ENCODE peak calls at places on chromosomes 13 and 19, in five cellular contexts. One of them, this sample, is unnamed.

GRCh38 chr13:73608731-73609485 is 525.3 kb downstream of the KLF12 start:
- DNase-seq in suprapubic skin: no peak
- DNase-seq in cardiac muscle cell: no peak
- DNase-seq in lower leg skin: peak; percentile 28
- DNase-seq in ascending aorta: no peak
- DNase-seq in this sample: no peak

GRCh38 chr13:32229443-32229842 is 85.7 kb downstream of the ZAR1L start:
- DNase-seq in suprapubic skin: no peak
- DNase-seq in cardiac muscle cell: peak; percentile 45
- DNase-seq in lower leg skin: no peak
- DNase-seq in ascending aorta: no peak
- DNase-seq in this sample: no peak

GRCh38 chr13:82571653-82572052 is 1310.6 kb downstream of the SLITRK1 start:
- DNase-seq in suprapubic skin: no peak
- DNase-seq in cardiac muscle cell: no peak
- DNase-seq in lower leg skin: no peak
- DNase-seq in ascending aorta: no peak
- DNase-seq in this sample: no peak

GRCh38 chr13:112052213-112052612 is 14.7 kb upstream of the SOX1 start:
- DNase-seq in suprapubic skin: no peak
- DNase-seq in cardiac muscle cell: no peak
- DNase-seq in lower leg skin: no peak
- DNase-seq in ascending aorta: no peak
- DNase-seq in this sample: no peak

GRCh38 chr13:48647625-48648024 is 6.1 kb upstream of the CYSLTR2 start:
- DNase-seq in suprapubic skin: no peak
- DNase-seq in cardiac muscle cell: no peak
- DNase-seq in lower leg skin: no peak
- DNase-seq in ascending aorta: no peak
- DNase-seq in this sample: no peak

GRCh38 chr13:102347490-102347889 is 54.4 kb downstream of the FGF14 start:
- DNase-seq in suprapubic skin: no peak
- DNase-seq in cardiac muscle cell: no peak
- DNase-seq in lower leg skin: no peak
- DNase-seq in ascending aorta: no peak
- DNase-seq in this sample: no peak

GRCh38 chr13:110506859-110507566 is 54.5 kb downstream of the RAB20 start:
- DNase-seq in suprapubic skin: no peak
- DNase-seq in cardiac muscle cell: peak; percentile 89
- DNase-seq in lower leg skin: no peak
- DNase-seq in ascending aorta: peak; percentile 89
- DNase-seq in this sample: no peak

GRCh38 chr13:76542176-76542575 is 344.0 kb downstream of the KCTD12 start:
- DNase-seq in suprapubic skin: no peak
- DNase-seq in cardiac muscle cell: no peak
- DNase-seq in lower leg skin: no peak
- DNase-seq in ascending aorta: no peak
- DNase-seq in this sample: no peak

GRCh38 chr19:2627319-2627829 is 75.1 kb downstream of the GNG7 start:
- DNase-seq in suprapubic skin: peak; percentile 84
- DNase-seq in cardiac muscle cell: no peak
- DNase-seq in lower leg skin: peak; percentile 93
- DNase-seq in ascending aorta: peak; percentile 98
- DNase-seq in this sample: peak; percentile 99

GRCh38 chr19:1987197-1988187 is 28.0 kb downstream of the BTBD2 start:
- DNase-seq in suprapubic skin: no peak
- DNase-seq in cardiac muscle cell: no peak
- DNase-seq in lower leg skin: no peak
- DNase-seq in ascending aorta: no peak
- DNase-seq in this sample: no peak

GRCh38 chr19:49231389-49231788 is 73.8 kb downstream of the TRPM4 start:
- DNase-seq in suprapubic skin: no peak
- DNase-seq in cardiac muscle cell: no peak
- DNase-seq in lower leg skin: no peak
- DNase-seq in ascending aorta: no peak
- DNase-seq in this sample: no peak

GRCh38 chr13:42876270-42876714 is 94.9 kb downstream of the FAM216B start:
- DNase-seq in suprapubic skin: no peak
- DNase-seq in cardiac muscle cell: no peak
- DNase-seq in lower leg skin: no peak
- DNase-seq in ascending aorta: no peak
- DNase-seq in this sample: no peak

GRCh38 chr13:107866007-107866665 is 349.2 kb downstream of the LIG4 start:
- DNase-seq in suprapubic skin: no peak
- DNase-seq in cardiac muscle cell: peak; percentile 60
- DNase-seq in lower leg skin: no peak
- DNase-seq in ascending aorta: no peak
- DNase-seq in this sample: no peak

GRCh38 chr19:7658219-7658686 is 10.6 kb upstream of the RETN start:
- DNase-seq in suprapubic skin: no peak
- DNase-seq in cardiac muscle cell: no peak
- DNase-seq in lower leg skin: no peak
- DNase-seq in ascending aorta: no peak
- DNase-seq in this sample: no peak

GRCh38 chr13:88675997-88676396 is 1004.8 kb downstream of the SLITRK5 start:
- DNase-seq in suprapubic skin: no peak
- DNase-seq in cardiac muscle cell: no peak
- DNase-seq in lower leg skin: no peak
- DNase-seq in ascending aorta: no peak
- DNase-seq in this sample: no peak

GRCh38 chr19:772730-773436 is 22.0 kb downstream of the MISP start:
- DNase-seq in suprapubic skin: no peak
- DNase-seq in cardiac muscle cell: peak; percentile 28
- DNase-seq in lower leg skin: no peak
- DNase-seq in ascending aorta: no peak
- DNase-seq in this sample: no peak

GRCh38 chr19:1929051-1929742 is 11.8 kb upstream of the CSNK1G2 start:
- DNase-seq in suprapubic skin: no peak
- DNase-seq in cardiac muscle cell: peak; percentile 88
- DNase-seq in lower leg skin: peak; percentile 60
- DNase-seq in ascending aorta: peak; percentile 90
- DNase-seq in this sample: no peak

GRCh38 chr19:14048439-14049153 is 13.3 kb downstream of the PALM3 start:
- DNase-seq in suprapubic skin: no peak
- DNase-seq in cardiac muscle cell: peak; percentile 45
- DNase-seq in lower leg skin: no peak
- DNase-seq in ascending aorta: no peak
- DNase-seq in this sample: no peak

GRCh38 chr19:49581007-49581508 is at the start of gene PRRG2:
- DNase-seq in suprapubic skin: peak; percentile 70
- DNase-seq in cardiac muscle cell: no peak
- DNase-seq in lower leg skin: no peak
- DNase-seq in ascending aorta: no peak
- DNase-seq in this sample: no peak

GRCh38 chr19:38370299-38370698 is 4.1 kb upstream of the PSMD8 start:
- DNase-seq in suprapubic skin: no peak
- DNase-seq in cardiac muscle cell: no peak
- DNase-seq in lower leg skin: no peak
- DNase-seq in ascending aorta: no peak
- DNase-seq in this sample: no peak

GRCh38 chr13:44148159-44148929 is 225.3 kb upstream of the SERP2 start:
- DNase-seq in suprapubic skin: no peak
- DNase-seq in cardiac muscle cell: no peak
- DNase-seq in lower leg skin: no peak
- DNase-seq in ascending aorta: no peak
- DNase-seq in this sample: no peak

GRCh38 chr19:43553656-43554055 is 20.7 kb downstream of the ZNF575 start:
- DNase-seq in suprapubic skin: no peak
- DNase-seq in cardiac muscle cell: no peak
- DNase-seq in lower leg skin: no peak
- DNase-seq in ascending aorta: no peak
- DNase-seq in this sample: no peak

GRCh38 chr13:29707876-29708543 is 112.5 kb upstream of the SLC7A1 start:
- DNase-seq in suprapubic skin: no peak
- DNase-seq in cardiac muscle cell: peak; percentile 60
- DNase-seq in lower leg skin: no peak
- DNase-seq in ascending aorta: no peak
- DNase-seq in this sample: no peak

GRCh38 chr13:67014399-67014798 is 215.7 kb downstream of the PCDH9 start:
- DNase-seq in suprapubic skin: no peak
- DNase-seq in cardiac muscle cell: no peak
- DNase-seq in lower leg skin: no peak
- DNase-seq in ascending aorta: no peak
- DNase-seq in this sample: no peak

GRCh38 chr13:31909889-31910551 is 121.6 kb upstream of the FRY start:
- DNase-seq in suprapubic skin: no peak
- DNase-seq in cardiac muscle cell: peak; percentile 69
- DNase-seq in lower leg skin: peak; percentile 42
- DNase-seq in ascending aorta: no peak
- DNase-seq in this sample: peak; percentile 18

GRCh38 chr13:85709072-85709471 is 90.1 kb downstream of the SLITRK6 start:
- DNase-seq in suprapubic skin: no peak
- DNase-seq in cardiac muscle cell: no peak
- DNase-seq in lower leg skin: no peak
- DNase-seq in ascending aorta: no peak
- DNase-seq in this sample: no peak
- TF ChIP-seq CTCF in suprapubic skin: no peak
- TF ChIP-seq CTCF in cardiac muscle cell: no peak
- TF ChIP-seq CTCF in lower leg skin: no peak
- TF ChIP-seq CTCF in ascending aorta: no peak
- TF ChIP-seq CTCF in this sample: no peak

GRCh38 chr19:10092648-10093294 is 6.7 kb downstream of the SHFL start:
- DNase-seq in suprapubic skin: no peak
- DNase-seq in cardiac muscle cell: no peak
- DNase-seq in lower leg skin: no peak
- DNase-seq in ascending aorta: no peak
- DNase-seq in this sample: no peak

GRCh38 chr19:10093295-10094186 is 7.4 kb downstream of the SHFL start:
- DNase-seq in suprapubic skin: no peak
- DNase-seq in cardiac muscle cell: no peak
- DNase-seq in lower leg skin: no peak
- DNase-seq in ascending aorta: no peak
- DNase-seq in this sample: no peak

GRCh38 chr19:10095948-10096614 is 6.4 kb downstream of the ANGPTL6 start:
- DNase-seq in suprapubic skin: peak; percentile 90
- DNase-seq in cardiac muscle cell: peak; percentile 94
- DNase-seq in lower leg skin: peak; percentile 75
- DNase-seq in ascending aorta: peak; percentile 94
- DNase-seq in this sample: peak; percentile 53

GRCh38 chr19:10096615-10096963 is 5.9 kb downstream of the ANGPTL6 start:
- DNase-seq in suprapubic skin: peak; percentile 85
- DNase-seq in cardiac muscle cell: no peak
- DNase-seq in lower leg skin: no peak
- DNase-seq in ascending aorta: no peak
- DNase-seq in this sample: no peak

GRCh38 chr19:10095622-10095947 is 6.9 kb downstream of the ANGPTL6 start:
- DNase-seq in suprapubic skin: no peak
- DNase-seq in cardiac muscle cell: no peak
- DNase-seq in lower leg skin: no peak
- DNase-seq in ascending aorta: no peak
- DNase-seq in this sample: no peak
- H3K4me3 ChIP-seq in suprapubic skin: peak overlapping the region; percentile 56
- H3K4me3 ChIP-seq in cardiac muscle cell: no peak overlapping the region
- H3K4me3 ChIP-seq in lower leg skin: no peak overlapping the region
- H3K4me3 ChIP-seq in ascending aorta: peak overlapping the region; percentile 44
- H3K4me3 ChIP-seq in this sample: no peak overlapping the region

GRCh38 chr19:39588066-39588465 is 14.3 kb upstream of the LGALS13 start:
- DNase-seq in suprapubic skin: no peak
- DNase-seq in cardiac muscle cell: no peak
- DNase-seq in lower leg skin: no peak
- DNase-seq in ascending aorta: no peak
- DNase-seq in this sample: no peak

GRCh38 chr19:39590265-39590664 is 12.1 kb upstream of the LGALS13 start:
- DNase-seq in suprapubic skin: no peak
- DNase-seq in cardiac muscle cell: peak; percentile 58
- DNase-seq in lower leg skin: no peak
- DNase-seq in ascending aorta: no peak
- DNase-seq in this sample: no peak

GRCh38 chr19:39596911-39597310 is 5.4 kb upstream of the LGALS13 start:
- DNase-seq in suprapubic skin: no peak
- DNase-seq in cardiac muscle cell: no peak
- DNase-seq in lower leg skin: no peak
- DNase-seq in ascending aorta: no peak
- DNase-seq in this sample: no peak

GRCh38 chr19:39595950-39596349 is 6.4 kb upstream of the LGALS13 start:
- DNase-seq in suprapubic skin: no peak
- DNase-seq in cardiac muscle cell: no peak
- DNase-seq in lower leg skin: no peak
- DNase-seq in ascending aorta: no peak
- DNase-seq in this sample: no peak

GRCh38 chr19:39592381-39592780 is 9.9 kb upstream of the LGALS13 start:
- DNase-seq in suprapubic skin: no peak
- DNase-seq in cardiac muscle cell: no peak
- DNase-seq in lower leg skin: no peak
- DNase-seq in ascending aorta: no peak
- DNase-seq in this sample: no peak
- TF ChIP-seq CTCF in suprapubic skin: no peak
- TF ChIP-seq CTCF in cardiac muscle cell: no peak
- TF ChIP-seq CTCF in lower leg skin: no peak
- TF ChIP-seq CTCF in ascending aorta: no peak
- TF ChIP-seq CTCF in this sample: no peak

GRCh38 chr19:42282810-42283247 is 13.8 kb downstream of the CIC start:
- DNase-seq in suprapubic skin: no peak
- DNase-seq in cardiac muscle cell: no peak
- DNase-seq in lower leg skin: no peak
- DNase-seq in ascending aorta: no peak
- DNase-seq in this sample: no peak

GRCh38 chr19:42284641-42285341 is 15.7 kb downstream of the CIC start:
- DNase-seq in suprapubic skin: peak; percentile 79
- DNase-seq in cardiac muscle cell: peak; percentile 38
- DNase-seq in lower leg skin: no peak
- DNase-seq in ascending aorta: peak; percentile 68
- DNase-seq in this sample: no peak

GRCh38 chr19:42282036-42282762 is 13.1 kb downstream of the CIC start:
- DNase-seq in suprapubic skin: peak; percentile 72
- DNase-seq in cardiac muscle cell: no peak
- DNase-seq in lower leg skin: no peak
- DNase-seq in ascending aorta: no peak
- DNase-seq in this sample: no peak

GRCh38 chr19:42284066-42284501 is 15.0 kb downstream of the CIC start:
- DNase-seq in suprapubic skin: peak; percentile 84
- DNase-seq in cardiac muscle cell: peak; percentile 85
- DNase-seq in lower leg skin: peak; percentile 63
- DNase-seq in ascending aorta: peak; percentile 87
- DNase-seq in this sample: no peak

DNA sequence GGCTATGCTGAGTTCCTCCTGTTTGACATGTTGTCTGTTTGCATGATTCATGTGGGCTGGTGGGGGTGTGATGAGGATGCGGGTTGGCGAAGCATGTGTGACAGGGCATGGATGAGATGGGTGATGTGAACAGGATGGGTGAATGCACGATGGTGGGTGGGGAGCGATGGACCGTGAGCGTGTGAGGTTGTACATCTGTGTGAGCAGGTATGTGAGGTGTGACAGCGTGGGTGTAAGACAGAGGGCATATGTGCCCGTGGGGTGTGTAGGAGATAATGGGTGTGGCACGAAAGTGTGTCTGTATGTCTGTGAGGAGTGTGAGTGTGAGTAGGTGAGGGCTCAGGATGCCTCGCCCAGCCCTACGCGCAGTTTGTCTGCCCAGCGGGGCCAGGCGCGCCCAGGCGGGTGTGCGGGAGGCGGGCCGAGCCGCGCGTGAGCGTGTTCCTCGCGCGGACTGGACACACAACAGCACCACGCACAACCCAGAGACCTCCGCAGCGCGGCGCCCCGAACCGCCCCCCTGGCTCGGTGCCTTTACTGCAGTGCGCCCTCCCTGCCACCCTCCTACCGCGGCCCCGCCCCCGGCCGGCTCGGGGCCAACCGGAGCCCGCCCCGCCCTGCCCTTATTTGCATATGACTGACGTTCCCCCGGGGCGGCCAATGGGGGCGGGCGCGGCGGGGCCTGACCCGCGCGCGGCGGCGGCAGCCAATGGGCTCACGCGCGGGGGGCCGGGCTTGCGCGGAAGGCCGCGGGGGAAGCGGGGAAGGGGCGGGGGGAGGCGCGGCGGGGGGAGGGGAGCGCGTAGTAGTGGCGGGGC is 14.4 kb downstream of the CIC start:
- DNase-seq in suprapubic skin: peak; percentile 98
- DNase-seq in cardiac muscle cell: peak; percentile 97
- DNase-seq in lower leg skin: peak; percentile 93
- DNase-seq in ascending aorta: peak; percentile 99
- DNase-seq in this sample: no peak
- H3K4me3 ChIP-seq in suprapubic skin: peak overlapping the region; percentile 61
- H3K4me3 ChIP-seq in cardiac muscle cell: peak overlapping the region; percentile 44
- H3K4me3 ChIP-seq in lower leg skin: no peak overlapping the region
- H3K4me3 ChIP-seq in ascending aorta: peak overlapping the region; percentile 86
- H3K4me3 ChIP-seq in this sample: peak overlapping the region; percentile 62